ENCODE peak calls at places on chromosomes 2 and 18, in seven cellular contexts. M is neural progenitor cell, N is pancreas, F is B cell, W is left lung, K is natural killer cell, Y is ovary. X is an unnamed sample.

GRCh38 chr2:15230599-15231192 is 330.4 kb downstream of the NBAS start:
- DNase-seq in F (no peak), M (peak), N (no peak), W (no peak), Y (no peak), K (no peak), X (no peak)

GRCh38 chr2:241507430-241508239 is 749 bp downstream of the STK25 start:
- DNase-seq in M (peak), N (peak), K (peak), W (no peak), F (no peak), Y (peak), X (peak)

GRCh38 chr2:39059366-39059952 is 61.4 kb downstream of the SOS1 start:
- DNase-seq in K (no peak), M (peak), Y (no peak), W (no peak), N (no peak), F (no peak), X (peak)

GRCh38 chr18:48303883-48304282 is 105.3 kb downstream of the ZBTB7C start:
- DNase-seq in F (no peak), W (no peak), N (no peak), K (no peak), Y (no peak), M (no peak), X (no peak)

GRCh38 chr2:97979894-97980293 is 15.9 kb downstream of the TMEM131 start:
- DNase-seq in Y (no peak), M (no peak), K (no peak), F (no peak), N (no peak), W (no peak), X (no peak)

GRCh38 chr2:149657393-149657792 is 69.8 kb upstream of the MMADHC start:
- DNase-seq in M (no peak), N (no peak), F (no peak), K (no peak), W (no peak), Y (no peak), X (no peak)

GRCh38 chr2:121771976-121772742 is 16.7 kb downstream of the TSN start:
- DNase-seq in Y (no peak), M (no peak), K (no peak), N (no peak), W (no peak), F (no peak), X (no peak)

GRCh38 chr2:208139447-208139846 is 6.5 kb downstream of the CRYGB start:
- DNase-seq in M (no peak), N (no peak), K (no peak), F (no peak), Y (no peak), W (no peak), X (no peak)

GRCh38 chr2:158024288-158024898 is 77.3 kb upstream of the UPP2 start:
- DNase-seq in N (peak), Y (no peak), M (peak), K (no peak), F (peak), W (no peak), X (peak)

DNA sequence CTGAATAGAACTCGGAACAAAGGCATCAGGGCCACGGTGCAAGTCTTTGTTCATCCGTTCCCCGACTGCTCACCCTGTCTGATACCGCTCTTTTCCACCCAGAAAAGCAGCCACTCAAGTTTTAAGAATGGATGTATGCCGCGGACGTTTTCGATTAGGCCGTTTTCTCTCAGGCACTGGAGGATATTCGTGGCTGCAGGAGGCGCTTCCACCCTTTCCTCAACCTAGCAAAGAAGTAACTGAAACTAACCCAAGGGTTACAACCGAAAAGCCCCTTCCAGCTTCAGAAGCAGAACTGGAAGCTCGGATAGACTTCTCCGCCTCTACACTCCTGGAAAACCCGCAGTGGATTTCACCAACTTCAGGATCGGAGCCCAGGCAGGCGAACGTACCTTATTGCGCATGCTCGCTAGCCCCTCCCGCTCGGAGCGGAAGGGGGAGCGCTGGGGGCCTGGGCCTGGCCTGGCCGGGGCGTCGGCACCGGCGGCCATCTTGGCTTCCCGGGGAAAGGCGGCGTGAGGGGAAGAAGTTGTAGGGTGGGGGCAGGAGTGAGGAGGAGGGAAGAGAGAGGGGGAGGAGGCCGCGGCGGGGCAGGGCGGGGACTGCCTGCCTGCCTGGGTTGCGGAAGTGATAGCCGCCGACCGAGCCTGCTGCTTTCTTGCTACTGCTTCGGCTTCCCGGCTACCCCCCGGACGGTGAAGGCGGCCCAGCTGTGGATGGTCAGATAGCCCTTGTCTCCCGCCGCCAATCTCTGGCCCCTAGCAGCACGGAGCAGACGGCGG is at the start of gene ACTR3:
- DNase-seq in N (peak), Y (peak), F (peak), W (peak), M (peak), K (peak), X (peak)
- TF ChIP-seq CTCF in N (no peak), Y (no peak), F (peak), W (no peak), M (no peak), K (no peak), X (no peak)

GRCh38 chr2:184026961-184027360 is 571.4 kb upstream of the ZNF804A start:
- DNase-seq in Y (no peak), K (no peak), W (no peak), F (no peak), N (no peak), M (no peak), X (no peak)

GRCh38 chr2:184032983-184033382 is 565.3 kb upstream of the ZNF804A start:
- DNase-seq in N (no peak), W (no peak), K (no peak), F (no peak), M (no peak), Y (no peak), X (no peak)

GRCh38 chr2:184030978-184031377 is 567.4 kb upstream of the ZNF804A start:
- DNase-seq in Y (no peak), F (no peak), N (no peak), M (no peak), K (no peak), W (no peak), X (no peak)

GRCh38 chr2:184030245-184030644 is 568.1 kb upstream of the ZNF804A start:
- DNase-seq in F (no peak), W (no peak), M (no peak), Y (no peak), N (no peak), K (no peak), X (no peak)

GRCh38 chr2:184031402-184032147 is 566.8 kb upstream of the ZNF804A start:
- DNase-seq in F (no peak), K (no peak), N (no peak), W (no peak), M (peak), Y (no peak), X (no peak)
- TF ChIP-seq CTCF in F (no peak), K (no peak), N (no peak), W (no peak), M (no peak), Y (no peak), X (no peak)

GRCh38 chr2:199606193-199606780 is 148.5 kb upstream of the SATB2 start:
- DNase-seq in Y (no peak), W (no peak), M (peak), K (no peak), N (no peak), F (no peak), X (no peak)
- TF ChIP-seq CTCF in Y (no peak), W (no peak), M (peak), K (no peak), N (no peak), F (no peak), X (no peak)

GRCh38 chr2:73825408-73825807 is 3.4 kb upstream of the STAMBP start:
- DNase-seq in K (no peak), W (no peak), F (no peak), M (no peak), Y (no peak), N (no peak), X (no peak)
- TF ChIP-seq CTCF in K (no peak), W (no peak), F (no peak), M (no peak), Y (no peak), N (no peak), X (no peak)

GRCh38 chr2:108988796-108989713 is at the start of gene EDAR:
- DNase-seq in K (no peak), M (peak), Y (no peak), N (peak), W (no peak), F (no peak), X (peak)
- TF ChIP-seq CTCF in K (no peak), M (peak), Y (no peak), N (peak), W (no peak), F (no peak), X (peak)

GRCh38 chr2:240224676-240225075 is 84.2 kb upstream of the OTOS start:
- DNase-seq in N (no peak), K (no peak), F (no peak), M (no peak), W (no peak), Y (no peak), X (no peak)

GRCh38 chr2:240225116-240225515 is 84.7 kb upstream of the OTOS start:
- DNase-seq in Y (no peak), W (peak), M (no peak), N (no peak), F (no peak), K (no peak), X (no peak)

GRCh38 chr2:240226672-240227537 is 86.4 kb upstream of the OTOS start:
- DNase-seq in W (no peak), Y (no peak), K (peak), N (no peak), M (no peak), F (peak), X (no peak)

GRCh38 chr2:240227538-240228428 is 87.3 kb upstream of the OTOS start:
- DNase-seq in M (no peak), F (peak), N (peak), K (peak), Y (no peak), W (peak), X (no peak)

GRCh38 chr2:240225660-240226475 is 85.4 kb upstream of the OTOS start:
- DNase-seq in K (peak), Y (no peak), M (no peak), N (no peak), W (no peak), F (no peak), X (no peak)
- TF ChIP-seq CTCF in K (no peak), Y (no peak), M (peak), N (no peak), W (no peak), F (no peak), X (no peak)

DNA sequence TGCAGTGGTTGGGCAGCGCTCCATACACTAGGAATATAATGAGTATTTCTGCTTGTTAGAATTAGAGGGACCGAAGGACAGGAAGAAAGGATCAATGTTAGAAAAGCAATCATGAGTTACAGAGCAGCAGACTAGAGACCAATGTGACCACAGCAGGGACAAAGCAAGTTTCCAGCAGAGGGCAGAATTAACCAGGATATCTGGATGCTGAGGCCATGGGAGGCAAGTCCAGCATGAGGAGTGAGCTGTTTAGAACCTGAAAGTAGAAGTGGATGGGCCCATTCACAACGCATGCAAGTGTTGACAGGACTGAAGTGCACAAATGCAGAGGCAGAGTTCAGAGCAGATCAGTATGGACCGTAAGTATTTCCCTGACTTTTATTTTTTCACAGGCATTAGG is 910.4 kb upstream of the GYPC start:
- DNase-seq in K (no peak), W (no peak), N (peak), F (no peak), Y (no peak), M (peak), X (no peak)
- TF ChIP-seq CTCF in K (no peak), W (peak), N (peak), F (no peak), Y (no peak), M (peak), X (no peak)

DNA sequence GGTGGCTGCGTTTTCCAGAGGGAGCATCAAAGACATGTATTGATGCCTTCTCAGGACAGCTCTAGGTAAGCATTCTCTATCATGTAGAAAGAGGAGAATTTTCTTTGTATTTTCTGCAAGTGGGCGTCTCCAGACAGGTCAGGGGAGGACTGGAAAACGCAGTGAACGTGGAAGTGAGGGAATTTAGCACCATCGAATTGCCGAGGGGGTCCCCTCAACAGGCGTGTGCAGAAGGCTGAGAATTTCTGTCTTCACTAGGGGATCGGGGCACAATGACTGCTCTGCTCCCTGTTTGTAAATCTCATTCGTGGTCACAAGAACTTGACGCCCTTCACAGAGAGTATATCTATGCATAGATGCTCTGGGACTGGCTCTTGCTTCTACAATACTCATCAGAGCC is 5.0 kb upstream of the NTSR2 start:
- DNase-seq in Y (no peak), F (no peak), M (no peak), K (no peak), W (no peak), N (no peak), X (no peak)
- TF ChIP-seq CTCF in Y (no peak), F (no peak), M (no peak), K (no peak), W (no peak), N (no peak), X (no peak)

GRCh38 chr2:47002480-47003381 is 87.1 kb upstream of the MCFD2 start:
- DNase-seq in K (no peak), N (no peak), F (no peak), M (peak), W (no peak), Y (peak), X (no peak)
- TF ChIP-seq CTCF in K (no peak), N (no peak), F (no peak), M (no peak), W (no peak), Y (no peak), X (no peak)